ENCODE peak calls at places on chromosomes 3 and 15, in ten cellular contexts. O, F, B, R, U, A, Y, J, C and S are unnamed samples.

GRCh38 chr3:142601713-142602112 is 5.5 kb downstream of the PLS1 start:
- DNase-seq in O (no peak), F (no peak), B (no peak), R (no peak), U (no peak), A (no peak), Y (no peak), J (no peak), C (no peak), S (no peak)

GRCh38 chr15:83299462-83299861 is 15.0 kb upstream of the BNC1 start:
- DNase-seq in O (no peak), F (no peak), B (no peak), R (no peak), U (no peak), A (no peak), Y (no peak), J (no peak), C (no peak), S (no peak)

GRCh38 chr3:160450846-160451245 is 1.3 kb upstream of the TRIM59 start:
- DNase-seq in O (peak; percentile 35), F (peak; percentile 74), B (no peak), R (no peak), U (no peak), A (no peak), Y (no peak), J (no peak), C (no peak), S (no peak)

GRCh38 chr3:172634948-172635347 is 75.9 kb downstream of the NCEH1 start:
- DNase-seq in O (no peak), F (peak; percentile 32), B (no peak), R (no peak), U (no peak), A (no peak), Y (no peak), J (no peak), C (no peak), S (no peak)

GRCh38 chr15:51281368-51281967 is 56.9 kb downstream of the CYP19A1 start:
- DNase-seq in O (peak; percentile 75), F (peak; percentile 76), B (peak; percentile 65), R (peak; percentile 63), U (peak; percentile 67), A (no peak), Y (peak; percentile 67), J (peak; percentile 53), C (peak; percentile 74), S (peak; percentile 81)

GRCh38 chr3:1960506-1960905 is 138.2 kb upstream of the CNTN4 start:
- DNase-seq in O (no peak), F (no peak), B (no peak), R (no peak), U (no peak), A (no peak), Y (no peak), J (no peak), C (no peak), S (no peak)

GRCh38 chr3:129651316-129652202 is 45.1 kb upstream of the PLXND1 start:
- DNase-seq in O (peak; percentile 59), F (peak; percentile 82), B (peak; percentile 90), R (no peak), U (no peak), A (peak; percentile 24), Y (no peak), J (no peak), C (peak; percentile 71), S (no peak)

GRCh38 chr3:12562451-12562850 is 5.6 kb downstream of the MKRN2 start:
- DNase-seq in O (no peak), F (no peak), B (no peak), R (no peak), U (no peak), A (no peak), Y (no peak), J (no peak), C (no peak), S (no peak)

GRCh38 chr3:128499724-128500275 is 6.8 kb upstream of the GATA2 start:
- DNase-seq in O (no peak), F (peak; percentile 46), B (no peak), R (no peak), U (no peak), A (peak; percentile 9), Y (no peak), J (no peak), C (no peak), S (no peak)

GRCh38 chr3:27031476-27031875 is 337.7 kb downstream of the NEK10 start:
- DNase-seq in O (no peak), F (no peak), B (no peak), R (no peak), U (no peak), A (no peak), Y (no peak), J (no peak), C (no peak), S (no peak)

GRCh38 chr3:40317061-40317676 is 7.7 kb downstream of the EIF1B start:
- DNase-seq in O (peak; percentile 91), F (peak; percentile 81), B (peak; percentile 58), R (no peak), U (no peak), A (peak; percentile 38), Y (peak; percentile 67), J (peak; percentile 55), C (no peak), S (no peak)

GRCh38 chr3:58417075-58417474 is 16.6 kb downstream of the PDHB start:
- DNase-seq in O (no peak), F (no peak), B (no peak), R (no peak), U (no peak), A (no peak), Y (no peak), J (no peak), C (no peak), S (no peak)

GRCh38 chr15:85004551-85004950 is 22.9 kb downstream of the PDE8A start:
- DNase-seq in O (no peak), F (no peak), B (no peak), R (no peak), U (no peak), A (no peak), Y (no peak), J (no peak), C (no peak), S (no peak)

GRCh38 chr3:66098436-66098835 is 59.7 kb upstream of the MAGI1 start:
- DNase-seq in O (no peak), F (no peak), B (no peak), R (no peak), U (no peak), A (no peak), Y (no peak), J (no peak), C (no peak), S (no peak)

GRCh38 chr3:191385101-191385500 is 54.8 kb upstream of the UTS2B start:
- DNase-seq in O (no peak), F (no peak), B (no peak), R (no peak), U (no peak), A (no peak), Y (no peak), J (no peak), C (no peak), S (no peak)

GRCh38 chr15:84647726-84648125 is 6.4 kb downstream of the WDR73 start:
- DNase-seq in O (no peak), F (no peak), B (no peak), R (no peak), U (no peak), A (no peak), Y (no peak), J (no peak), C (no peak), S (no peak)

GRCh38 chr15:100495861-100496260 is 32.9 kb downstream of the CERS3 start:
- DNase-seq in O (no peak), F (no peak), B (no peak), R (no peak), U (no peak), A (no peak), Y (no peak), J (no peak), C (no peak), S (no peak)

GRCh38 chr15:47374222-47374621 is 343.1 kb upstream of the SEMA6D start:
- DNase-seq in O (peak; percentile 70), F (peak; percentile 53), B (peak; percentile 0), R (no peak), U (no peak), A (no peak), Y (no peak), J (no peak), C (peak; percentile 46), S (no peak)

DNA sequence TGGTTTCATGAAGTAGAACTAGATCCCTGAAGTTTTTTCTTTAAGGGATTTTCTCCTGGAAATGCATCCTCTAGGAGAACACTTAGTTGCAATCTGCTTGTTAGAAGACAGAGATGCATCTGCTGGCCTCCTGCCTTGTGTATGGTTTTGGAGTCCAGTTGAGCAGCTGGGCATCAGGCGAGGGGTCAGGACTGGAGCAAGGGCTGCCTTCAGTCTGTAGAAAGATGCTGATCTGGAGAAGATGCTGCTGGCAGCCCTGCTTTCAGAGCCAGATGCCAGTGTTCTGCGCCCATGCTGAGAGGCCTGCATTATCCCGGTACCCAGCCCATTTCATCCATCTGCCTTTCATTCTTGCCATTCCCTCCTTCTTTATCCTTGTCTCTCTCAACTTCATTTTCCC is 77.4 kb downstream of the CHCHD6 start:
- DNase-seq in O (no peak), F (no peak), B (no peak), R (no peak), U (no peak), A (no peak), Y (no peak), J (no peak), C (no peak), S (no peak)
- H3K27ac ChIP-seq in O (peak overlapping the region; percentile 81), F (no peak overlapping the region), B (peak overlapping the region; percentile 86), R (no peak overlapping the region), U (peak overlapping the region; percentile 54), A (peak overlapping the region; percentile 46), Y (no peak overlapping the region), J (no peak overlapping the region), C (no peak overlapping the region), S (peak overlapping the region; percentile 44)

GRCh38 chr3:71245052-71245488 is 338.5 kb downstream of the FOXP1 start:
- DNase-seq in O (peak; percentile 36), F (peak; percentile 88), B (peak; percentile 64), R (no peak), U (no peak), A (peak; percentile 27), Y (no peak), J (no peak), C (no peak), S (peak; percentile 76)
- TF ChIP-seq CTCF in O (no peak), F (peak; percentile 10), B (no peak), R (no peak), U (no peak), A (no peak), Y (no peak), J (no peak), C (no peak), S (no peak)

DNA sequence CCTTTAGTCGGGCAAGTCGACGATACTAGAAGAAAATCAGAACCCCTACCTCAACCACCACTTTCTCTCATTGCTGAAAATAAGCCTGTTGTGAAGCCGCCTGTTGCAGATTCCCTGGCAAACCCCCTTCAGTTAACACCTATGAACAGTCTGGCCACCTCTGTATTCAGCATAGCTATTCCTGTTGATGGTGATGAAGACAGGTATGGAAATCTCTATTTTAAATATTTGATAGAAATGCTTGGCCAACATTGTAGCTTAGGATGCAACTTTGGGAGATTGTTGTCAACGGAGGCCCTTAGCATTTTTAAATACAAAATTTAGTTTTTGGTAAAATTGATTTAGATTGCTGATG is 3.0 kb downstream of the TSC22D2 start:
- DNase-seq in O (peak; percentile 14), F (no peak), B (no peak), R (no peak), U (no peak), A (no peak), Y (no peak), J (no peak), C (no peak), S (no peak)
- H3K27ac ChIP-seq in O (no peak overlapping the region), F (peak overlapping the region; percentile 96), B (peak overlapping the region; percentile 98), R (peak overlapping the region; percentile 100), U (peak overlapping the region; percentile 100), A (peak overlapping the region; percentile 99), Y (peak overlapping the region; percentile 100), J (peak overlapping the region; percentile 43), C (no peak overlapping the region), S (no peak overlapping the region)

GRCh38 chr15:39154136-39154770 is 426.6 kb upstream of the THBS1 start:
- DNase-seq in O (peak; percentile 28), F (no peak), B (no peak), R (no peak), U (no peak), A (no peak), Y (no peak), J (no peak), C (no peak), S (no peak)
- TF ChIP-seq CTCF in O (peak; percentile 32), F (no peak), B (no peak), R (no peak), U (no peak), A (peak; percentile 6), Y (peak; percentile 33), J (no peak), C (peak; percentile 48), S (no peak)